ENCODE peak calls at places on chromosomes 3 and 15, in seven cellular contexts. L is WTC11, B is frontal cortex, G is activated gamma-delta T cell treated with Interleukin-2 at 50 U/mL for 16 hours, F is nucleus accumbens, T is amniotic stem cell, H is heart right ventricle. C is an unnamed sample.

GRCh38 chr3:197603317-197603933 is 47.7 kb upstream of the BDH1 start:
- DNase-seq in F (no peak), G (no peak), H (no peak), T (no peak), L (no peak), B (no peak), C (no peak)

GRCh38 chr3:143081844-143082778 is 37.5 kb upstream of the CHST2 start:
- DNase-seq in L (no peak), F (no peak), T (no peak), B (no peak), H (no peak), G (no peak), C (no peak)

GRCh38 chr15:76060098-76060989 is 559 bp downstream of the TMEM266 start:
- DNase-seq in B (no peak), G (peak; percentile 5), L (no peak), F (no peak), T (no peak), H (no peak), C (no peak)

GRCh38 chr3:139293665-139294023 is 50.2 kb upstream of the MRPS22 start:
- DNase-seq in H (no peak), B (no peak), L (no peak), F (no peak), G (no peak), T (no peak), C (no peak)

GRCh38 chr3:51943451-51944391 is 1.6 kb downstream of the PARP3 start:
- DNase-seq in F (no peak), H (no peak), G (no peak), L (peak; percentile 10), T (no peak), B (no peak), C (no peak)

GRCh38 chr3:134860141-134860540 is 65.1 kb downstream of the EPHB1 start:
- DNase-seq in H (no peak), G (no peak), T (no peak), F (no peak), B (no peak), L (no peak), C (no peak)

GRCh38 chr15:69540622-69541021 is 88.0 kb downstream of the RPLP1 start:
- DNase-seq in T (no peak), H (no peak), L (no peak), F (no peak), B (no peak), G (no peak), C (no peak)

GRCh38 chr3:51501833-51502561 is 2.2 kb upstream of the DCAF1 start:
- DNase-seq in T (peak; percentile 55), L (peak; percentile 93), B (peak; percentile 57), H (peak; percentile 78), G (peak; percentile 78), F (peak; percentile 51), C (peak; percentile 74)

GRCh38 chr15:62390793-62391543 is 225.9 kb upstream of the C2CD4B start:
- DNase-seq in G (peak; percentile 7), L (peak; percentile 67), B (peak; percentile 33), H (peak; percentile 48), F (peak; percentile 57), T (no peak), C (no peak)

GRCh38 chr3:69012836-69013255 is 638 bp downstream of the EOGT start:
- DNase-seq in T (no peak), L (peak; percentile 47), G (no peak), B (peak; percentile 52), H (peak; percentile 62), F (peak; percentile 30), C (no peak)

GRCh38 chr15:89003865-89004725 is 84.2 kb upstream of the ABHD2 start:
- DNase-seq in G (no peak), B (peak; percentile 46), T (peak; percentile 32), H (peak; percentile 45), L (peak; percentile 71), F (peak; percentile 12), C (no peak)

GRCh38 chr3:189001559-189001958 is 170.2 kb upstream of the TPRG1 start:
- DNase-seq in H (no peak), G (no peak), L (no peak), B (no peak), T (peak; percentile 50), F (no peak), C (no peak)

GRCh38 chr15:34436126-34436955 is 1.3 kb downstream of the GOLGA8A start:
- DNase-seq in H (no peak), G (no peak), F (no peak), B (no peak), L (peak; percentile 13), T (no peak), C (no peak)

GRCh38 chr15:72998226-72998625 is 54.0 kb upstream of the NEO1 start:
- DNase-seq in G (no peak), L (no peak), H (no peak), F (no peak), B (no peak), T (no peak), C (no peak)

GRCh38 chr15:70222632-70223031 is 124.9 kb upstream of the TLE3 start:
- DNase-seq in G (no peak), T (no peak), B (no peak), L (no peak), H (no peak), F (no peak), C (no peak)

GRCh38 chr15:63473999-63474809 is 30.2 kb upstream of the USP3 start:
- DNase-seq in T (no peak), L (peak; percentile 55), H (no peak), G (peak; percentile 31), F (no peak), B (no peak), C (no peak)